ENCODE peak calls at places on chromosomes 7 and 10, in ten cellular contexts. N is NCI-H2081 treated with DMSO at 0.1 percent for 48 hours; X is small intestine; W is activated T-cell treated with anti-CD3 and anti-CD28 coated beads for 1 hour; L is HTR-8/SVneo; K is activated CD4-positive, alpha-beta T cell treated with anti-CD3 and anti-CD28 coated beads, Interleukin-2, amount 50 U/mL, for 24 hours; H is body of pancreas; O is activated T-helper 1 cell treated with anti-CD3 and anti-CD28 coated beads, Interleukin-2, amount 50 U/mL, for 16 hours; V is H54; U is mucosa of gallbladder. B is an unnamed sample.
A peak's percentile ranks its signal among the peaks of the same experiment; 100 is the strongest.

GRCh38 chr10:71796749-71797405 is 23.6 kb upstream of the VSIR start:
- DNase-seq in N (no peak), X (no peak), W (no peak), L (no peak), K (no peak), H (no peak), O (no peak), V (no peak), U (no peak), B (no peak)

GRCh38 chr7:55533050-55533728 is 39.1 kb downstream of the VOPP1 start:
- DNase-seq in N (no peak), X (peak; percentile 42), W (peak; percentile 39), L (peak; percentile 31), K (peak; percentile 63), H (peak; percentile 64), O (peak; percentile 53), V (peak; percentile 65), U (peak; percentile 37), B (no peak)

GRCh38 chr10:934746-935406 is 3.4 kb upstream of the LARP4B start:
- DNase-seq in N (no peak), X (no peak), W (no peak), L (no peak), K (no peak), H (no peak), O (no peak), V (no peak), U (no peak), B (no peak)

GRCh38 chr10:122206471-122207065 is 64.5 kb upstream of the BTBD16 start:
- DNase-seq in N (no peak), X (no peak), W (no peak), L (peak; percentile 15), K (no peak), H (no peak), O (no peak), V (no peak), U (no peak), B (no peak)

GRCh38 chr7:538764-539685 is 19.4 kb upstream of the PDGFA start:
- DNase-seq in N (no peak), X (peak; percentile 67), W (no peak), L (no peak), K (no peak), H (no peak), O (no peak), V (no peak), U (no peak), B (no peak)

GRCh38 chr10:107809889-107810288 is 645.4 kb upstream of the SORCS1 start:
- DNase-seq in N (no peak), X (no peak), W (no peak), L (no peak), K (no peak), H (no peak), O (no peak), V (no peak), U (no peak), B (no peak)

GRCh38 chr10:49139000-49139865 is 5.4 kb upstream of the FAM170B start:
- DNase-seq in N (no peak), X (no peak), W (no peak), L (no peak), K (no peak), H (peak; percentile 7), O (no peak), V (no peak), U (no peak), B (no peak)

GRCh38 chr10:3907514-3907913 is 122.5 kb upstream of the KLF6 start:
- DNase-seq in N (no peak), X (no peak), W (no peak), L (no peak), K (no peak), H (no peak), O (no peak), V (no peak), U (no peak), B (no peak)

GRCh38 chr10:11882646-11883375 is 59.7 kb downstream of the PROSER2 start:
- DNase-seq in N (no peak), X (no peak), W (no peak), L (no peak), K (no peak), H (no peak), O (no peak), V (no peak), U (no peak), B (no peak)

GRCh38 chr7:44639701-44640321 is 33.4 kb downstream of the OGDH start:
- DNase-seq in N (no peak), X (peak; percentile 38), W (no peak), L (peak; percentile 72), K (no peak), H (peak; percentile 73), O (no peak), V (peak; percentile 79), U (peak; percentile 56), B (peak; percentile 54)

GRCh38 chr10:98488669-98489430 is 42.1 kb upstream of the HPS1 start:
- DNase-seq in N (no peak), X (no peak), W (no peak), L (no peak), K (no peak), H (peak; percentile 5), O (no peak), V (no peak), U (no peak), B (peak; percentile 50)

GRCh38 chr7:157158400-157158799 is 19.7 kb downstream of the UBE3C start:
- DNase-seq in N (no peak), X (no peak), W (no peak), L (no peak), K (no peak), H (peak; percentile 14), O (no peak), V (no peak), U (no peak), B (no peak)

GRCh38 chr7:143882020-143882610 is 19.9 kb downstream of the TCAF1 start:
- DNase-seq in N (no peak), X (peak; percentile 33), W (no peak), L (no peak), K (no peak), H (peak; percentile 40), O (no peak), V (no peak), U (peak; percentile 58), B (no peak)

GRCh38 chr7:45655539-45655938 is 81.4 kb downstream of the ADCY1 start:
- DNase-seq in N (no peak), X (no peak), W (no peak), L (no peak), K (no peak), H (no peak), O (no peak), V (no peak), U (no peak), B (no peak)

GRCh38 chr7:38369816-38370493 is 96.5 kb upstream of the TARP start:
- DNase-seq in N (peak; percentile 63), X (peak; percentile 77), W (peak; percentile 78), L (peak; percentile 71), K (peak; percentile 74), H (peak; percentile 91), O (peak; percentile 66), V (peak; percentile 77), U (peak; percentile 86), B (peak; percentile 81)

GRCh38 chr7:129264534-129264933 is 39.7 kb downstream of the AHCYL2 start:
- DNase-seq in N (no peak), X (no peak), W (no peak), L (no peak), K (no peak), H (no peak), O (no peak), V (no peak), U (no peak), B (no peak)

GRCh38 chr10:47181057-47181849 is 118.7 kb upstream of the GDF10 start:
- DNase-seq in N (no peak), X (no peak), W (no peak), L (no peak), K (no peak), H (no peak), O (no peak), V (no peak), U (no peak), B (no peak)

GRCh38 chr10:17075975-17076374 is 53.6 kb downstream of the CUBN start:
- DNase-seq in N (no peak), X (no peak), W (no peak), L (no peak), K (no peak), H (no peak), O (no peak), V (no peak), U (no peak), B (no peak)

GRCh38 chr7:36667007-36667406 is 57.3 kb downstream of the AOAH start:
- DNase-seq in N (no peak), X (no peak), W (no peak), L (no peak), K (no peak), H (no peak), O (no peak), V (no peak), U (no peak), B (no peak)

B was measured in breast epithelium.